ENCODE peak calls at places on chromosomes 4 and X, in seven cellular contexts. L is HEK293T; U is fibroblast of the conjunctiva; X is esophagus squamous epithelium; F is LoVo; N is GM06990; R is activated CD4-positive, alpha-beta T cell treated with anti-CD3 and anti-CD28 coated beads for 4 hours. K is an unnamed sample.

GRCh38 chrX:119008122-119008744 is 33.8 kb downstream of the LONRF3 start:
- DNase-seq in F (no peak), R (peak), U (peak), N (no peak), L (peak), X (no peak), K (no peak)

GRCh38 chr4:129344058-129344457 is 248.1 kb downstream of the C4orf33 start:
- DNase-seq in N (no peak), U (no peak), L (peak), X (no peak), F (peak), R (no peak), K (peak)

GRCh38 chr4:166538491-166539005 is 665.5 kb downstream of the TLL1 start:
- DNase-seq in L (no peak), U (no peak), R (no peak), N (no peak), F (no peak), X (no peak), K (peak)

GRCh38 chr4:98780111-98780549 is 121.7 kb upstream of the TSPAN5 start:
- DNase-seq in U (no peak), R (no peak), X (no peak), N (no peak), F (no peak), L (no peak), K (no peak)

GRCh38 chr4:107970063-107970798 is 19.5 kb upstream of the HADH start:
- DNase-seq in F (no peak), L (no peak), R (no peak), N (no peak), X (no peak), U (no peak), K (no peak)

GRCh38 chrX:30880058-30880457 is 9.0 kb downstream of the TAB3 start:
- DNase-seq in X (no peak), L (no peak), F (no peak), R (no peak), N (no peak), U (no peak), K (no peak)

GRCh38 chr4:34181891-34182290 is 2062.4 kb downstream of the ARAP2 start:
- DNase-seq in L (no peak), U (peak), X (no peak), N (no peak), R (no peak), F (no peak), K (peak)

GRCh38 chrX:34900691-34901090 is 41.9 kb upstream of the FAM47B start:
- DNase-seq in X (no peak), U (no peak), R (no peak), L (no peak), F (no peak), N (no peak), K (no peak)

GRCh38 chrX:42188730-42189129 is 265.4 kb upstream of the CASK start:
- DNase-seq in L (no peak), X (no peak), N (no peak), F (no peak), R (no peak), U (no peak), K (no peak)

GRCh38 chr4:163922302-163922701 is 427.8 kb downstream of the TMA16 start:
- DNase-seq in F (no peak), R (no peak), U (no peak), L (no peak), X (no peak), N (no peak), K (no peak)

GRCh38 chr4:1882850-1883271 is 11.7 kb downstream of the NSD2 start:
- DNase-seq in U (no peak), X (no peak), L (no peak), F (no peak), N (no peak), R (no peak), K (no peak)

K was measured in mammary epithelial cell.